ENCODE peak calls at places on chromosomes 16 and 17, in four cellular contexts. One of them, this sample, is unnamed.

GRCh38 chr16:24045641-24046040 is 209.9 kb downstream of the PRKCB start:
- DNase-seq in AG04450: no peak
- DNase-seq in WERI-Rb-1: peak
- DNase-seq in body of pancreas: no peak
- DNase-seq in this sample: peak

GRCh38 chr17:47915667-47916242 is 19.7 kb downstream of the SP2 start:
- DNase-seq in body of pancreas: no peak
- DNase-seq in WERI-Rb-1: no peak
- DNase-seq in AG04450: no peak
- DNase-seq in this sample: no peak

GRCh38 chr16:952321-952720 is 18.5 kb downstream of the LMF1 start:
- DNase-seq in WERI-Rb-1: no peak
- DNase-seq in AG04450: no peak
- DNase-seq in body of pancreas: no peak
- DNase-seq in this sample: no peak

GRCh38 chr17:7932949-7933348 is 943 bp downstream of the CNTROB start:
- DNase-seq in WERI-Rb-1: peak
- DNase-seq in body of pancreas: peak
- DNase-seq in AG04450: no peak
- DNase-seq in this sample: no peak

GRCh38 chr17:21289902-21290571 is 5.5 kb downstream of the MAP2K3 start:
- DNase-seq in AG04450: no peak
- DNase-seq in body of pancreas: peak
- DNase-seq in WERI-Rb-1: no peak
- DNase-seq in this sample: no peak

GRCh38 chr17:1918346-1919021 is 88.7 kb downstream of the RPA1 start:
- DNase-seq in AG04450: no peak
- DNase-seq in WERI-Rb-1: no peak
- DNase-seq in body of pancreas: no peak
- DNase-seq in this sample: no peak

GRCh38 chr17:32731556-32732295 is 145.2 kb downstream of the MYO1D start:
- DNase-seq in body of pancreas: no peak
- DNase-seq in WERI-Rb-1: no peak
- DNase-seq in AG04450: no peak
- DNase-seq in this sample: no peak

GRCh38 chr16:49510676-49511305 is 137.2 kb downstream of the C16orf78 start:
- DNase-seq in AG04450: no peak
- DNase-seq in body of pancreas: no peak
- DNase-seq in WERI-Rb-1: no peak
- DNase-seq in this sample: no peak

GRCh38 chr17:42067371-42068180 is 17.2 kb upstream of the C17orf113 start:
- DNase-seq in WERI-Rb-1: peak
- DNase-seq in AG04450: no peak
- DNase-seq in body of pancreas: peak
- DNase-seq in this sample: peak

GRCh38 chr16:10635367-10636021 is 55.1 kb upstream of the EMP2 start:
- DNase-seq in AG04450: no peak
- DNase-seq in WERI-Rb-1: no peak
- DNase-seq in body of pancreas: no peak
- DNase-seq in this sample: no peak

GRCh38 chr17:1870592-1870991 is 40.8 kb downstream of the RPA1 start:
- DNase-seq in WERI-Rb-1: no peak
- DNase-seq in body of pancreas: no peak
- DNase-seq in AG04450: no peak
- DNase-seq in this sample: no peak

GRCh38 chr16:4847774-4848587 is 700 bp downstream of the UBN1 start:
- DNase-seq in body of pancreas: peak
- DNase-seq in WERI-Rb-1: no peak
- DNase-seq in AG04450: no peak
- DNase-seq in this sample: peak

GRCh38 chr17:50508573-50509460 is 578 bp downstream of the MYCBPAP start:
- DNase-seq in WERI-Rb-1: no peak
- DNase-seq in body of pancreas: no peak
- DNase-seq in AG04450: no peak
- DNase-seq in this sample: no peak

GRCh38 chr17:38797091-38797490 is 2.3 kb downstream of the PIP4K2B start:
- DNase-seq in AG04450: no peak
- DNase-seq in WERI-Rb-1: no peak
- DNase-seq in body of pancreas: no peak
- DNase-seq in this sample: no peak

GRCh38 chr17:82419471-82419995 is 1.1 kb upstream of the OGFOD3 start:
- DNase-seq in WERI-Rb-1: no peak
- DNase-seq in AG04450: no peak
- DNase-seq in body of pancreas: no peak
- DNase-seq in this sample: no peak

GRCh38 chr17:18318771-18319450 is 3.8 kb downstream of the SMCR8 start:
- DNase-seq in AG04450: no peak
- DNase-seq in body of pancreas: no peak
- DNase-seq in WERI-Rb-1: no peak
- DNase-seq in this sample: no peak

GRCh38 chr17:41864498-41864836 is 756 bp downstream of the KLHL11 start:
- DNase-seq in AG04450: no peak
- DNase-seq in WERI-Rb-1: no peak
- DNase-seq in body of pancreas: no peak
- DNase-seq in this sample: no peak

GRCh38 chr17:18985475-18985874 is 19.1 kb downstream of the FAM83G start:
- DNase-seq in body of pancreas: peak
- DNase-seq in AG04450: no peak
- DNase-seq in WERI-Rb-1: no peak
- DNase-seq in this sample: no peak

GRCh38 chr16:52584354-52584840 is 37.5 kb upstream of the TOX3 start:
- DNase-seq in WERI-Rb-1: peak
- DNase-seq in AG04450: no peak
- DNase-seq in body of pancreas: no peak
- DNase-seq in this sample: no peak

GRCh38 chr16:67459066-67459857 is 21.7 kb downstream of the ATP6V0D1 start:
- DNase-seq in WERI-Rb-1: no peak
- DNase-seq in body of pancreas: peak
- DNase-seq in AG04450: no peak
- DNase-seq in this sample: no peak

GRCh38 chr17:9291912-9292562 is 270.7 kb downstream of the NTN1 start:
- DNase-seq in body of pancreas: peak
- DNase-seq in WERI-Rb-1: peak
- DNase-seq in AG04450: peak
- DNase-seq in this sample: peak

GRCh38 chr17:54180919-54181318 is 358.2 kb downstream of the KIF2B start:
- DNase-seq in WERI-Rb-1: no peak
- DNase-seq in body of pancreas: no peak
- DNase-seq in AG04450: no peak
- DNase-seq in this sample: peak

GRCh38 chr17:9213311-9213655 is 192.0 kb downstream of the NTN1 start:
- DNase-seq in WERI-Rb-1: no peak
- DNase-seq in AG04450: no peak
- DNase-seq in body of pancreas: no peak
- DNase-seq in this sample: no peak

GRCh38 chr17:34081269-34081668 is 173.8 kb upstream of the CCL2 start:
- DNase-seq in AG04450: no peak
- DNase-seq in WERI-Rb-1: peak
- DNase-seq in body of pancreas: no peak
- DNase-seq in this sample: no peak

GRCh38 chr17:50779747-50780363 is 12.5 kb upstream of the ANKRD40CL start:
- DNase-seq in AG04450: no peak
- DNase-seq in body of pancreas: no peak
- DNase-seq in WERI-Rb-1: no peak
- DNase-seq in this sample: no peak

GRCh38 chr17:17151055-17151454 is 55.1 kb downstream of the PLD6 start:
- DNase-seq in WERI-Rb-1: no peak
- DNase-seq in AG04450: peak
- DNase-seq in body of pancreas: no peak
- DNase-seq in this sample: no peak

GRCh38 chr17:4858068-4858879 is 25.1 kb downstream of the MINK1 start:
- DNase-seq in WERI-Rb-1: peak
- DNase-seq in body of pancreas: peak
- DNase-seq in AG04450: no peak
- DNase-seq in this sample: no peak

GRCh38 chr16:72018470-72018869 is 9.9 kb downstream of the DHODH start:
- DNase-seq in WERI-Rb-1: no peak
- DNase-seq in AG04450: no peak
- DNase-seq in body of pancreas: no peak
- DNase-seq in this sample: no peak

GRCh38 chr16:66512589-66513404 is 37.1 kb downstream of the TK2 start:
- DNase-seq in WERI-Rb-1: no peak
- DNase-seq in AG04450: no peak
- DNase-seq in body of pancreas: peak
- DNase-seq in this sample: no peak

GRCh38 chr16:22325598-22326368 is 28.6 kb downstream of the POLR3E start:
- DNase-seq in AG04450: no peak
- DNase-seq in body of pancreas: no peak
- DNase-seq in WERI-Rb-1: no peak
- DNase-seq in this sample: no peak

GRCh38 chr17:70184770-70185169 is 15.4 kb downstream of the KCNJ2 start:
- DNase-seq in WERI-Rb-1: no peak
- DNase-seq in AG04450: no peak
- DNase-seq in body of pancreas: no peak
- DNase-seq in this sample: no peak

GRCh38 chr17:21202512-21202911 is 11.4 kb downstream of the TMEM11 start:
- DNase-seq in WERI-Rb-1: no peak
- DNase-seq in AG04450: no peak
- DNase-seq in body of pancreas: no peak
- DNase-seq in this sample: no peak

DNA sequence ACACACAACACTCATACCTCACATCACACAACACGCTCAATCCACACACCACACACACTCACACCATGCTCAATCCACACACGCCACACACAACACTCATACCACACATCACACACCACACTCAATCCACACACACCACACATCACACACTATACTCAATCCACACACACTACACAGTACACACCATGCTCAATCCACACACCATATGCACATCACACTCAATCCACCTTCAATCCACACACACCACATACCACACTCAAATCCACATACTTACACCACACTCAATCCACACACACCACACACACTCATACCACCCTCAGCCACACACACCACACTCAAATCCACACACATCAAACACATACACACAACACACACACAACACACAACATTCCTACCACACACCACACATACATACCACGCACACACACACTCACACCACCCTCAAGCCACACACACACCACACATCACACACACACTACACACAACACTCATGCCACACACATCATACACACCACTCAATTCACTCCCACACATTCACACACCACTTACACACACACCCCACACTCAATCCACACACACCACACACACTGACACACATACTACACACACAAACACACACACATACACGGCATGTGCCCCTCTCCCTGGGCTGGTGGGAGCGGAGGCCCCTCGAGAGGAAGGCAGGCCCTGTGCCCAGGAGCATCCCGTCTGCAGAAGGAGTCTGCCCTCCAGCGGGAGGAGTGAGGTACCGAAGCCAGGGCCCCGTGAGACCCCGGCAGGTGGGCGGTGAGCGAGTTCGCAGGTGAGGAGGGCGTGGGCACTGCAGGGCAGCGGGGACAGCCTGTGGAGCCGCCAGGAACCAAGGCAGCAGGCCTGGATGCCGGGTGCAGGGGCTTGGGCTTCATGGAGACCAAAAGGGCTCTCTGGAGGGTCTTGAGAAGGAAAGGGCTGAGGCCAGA is 33.1 kb upstream of the RPTOR start:
- DNase-seq in body of pancreas: no peak
- DNase-seq in AG04450: no peak
- DNase-seq in WERI-Rb-1: no peak
- DNase-seq in this sample: no peak
- TF ChIP-seq CTCF in body of pancreas: no peak
- TF ChIP-seq CTCF in AG04450: no peak
- TF ChIP-seq CTCF in WERI-Rb-1: no peak
- TF ChIP-seq CTCF in this sample: no peak

DNA sequence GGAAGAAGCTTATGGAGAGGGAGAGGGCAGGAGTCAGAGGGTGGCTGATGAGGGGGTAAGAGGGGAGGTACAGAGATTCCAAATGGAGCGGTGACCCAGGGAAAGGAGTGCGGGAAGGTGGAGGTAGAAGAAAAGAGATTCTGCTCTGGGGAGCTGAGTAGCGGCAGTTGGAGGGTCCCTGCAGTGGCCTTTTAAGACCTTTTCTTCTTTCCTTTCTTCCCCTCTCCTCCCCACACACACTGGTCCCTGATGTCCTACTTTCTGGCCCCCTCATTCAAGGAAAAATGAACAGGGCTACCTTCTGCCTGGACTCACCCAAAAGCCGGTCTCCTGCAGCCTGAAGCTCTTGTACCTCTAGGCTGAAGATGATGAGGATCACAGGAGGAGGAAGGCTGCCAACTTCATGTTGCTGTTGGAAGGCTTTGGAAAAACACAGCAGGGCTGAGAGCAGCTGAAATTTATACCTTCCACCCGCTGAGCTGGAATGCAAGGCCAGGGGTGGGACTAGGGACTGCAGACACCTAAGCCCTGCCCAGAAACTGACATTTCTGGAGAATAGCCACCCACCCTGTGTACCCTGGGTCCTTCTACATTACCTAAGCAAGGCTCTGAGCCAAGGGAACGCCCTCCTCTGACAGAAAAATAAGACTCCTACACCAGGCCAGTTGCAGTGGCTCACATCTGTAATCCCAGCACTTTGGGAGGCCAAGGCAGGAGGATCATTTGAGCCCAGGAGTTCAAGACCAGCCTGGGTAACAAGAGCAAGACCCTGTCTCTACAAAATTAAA is 9.4 kb upstream of the HEATR6 start:
- DNase-seq in WERI-Rb-1: no peak
- DNase-seq in body of pancreas: peak
- DNase-seq in AG04450: no peak
- DNase-seq in this sample: no peak
- TF ChIP-seq CTCF in WERI-Rb-1: no peak
- TF ChIP-seq CTCF in body of pancreas: no peak
- TF ChIP-seq CTCF in AG04450: no peak
- TF ChIP-seq CTCF in this sample: no peak

GRCh38 chr17:39939588-39940419 is 12.3 kb downstream of the LRRC3C start:
- DNase-seq in AG04450: peak
- DNase-seq in body of pancreas: peak
- DNase-seq in WERI-Rb-1: peak
- DNase-seq in this sample: no peak
- TF ChIP-seq CTCF in AG04450: peak
- TF ChIP-seq CTCF in body of pancreas: no peak
- TF ChIP-seq CTCF in WERI-Rb-1: peak
- TF ChIP-seq CTCF in this sample: no peak

DNA sequence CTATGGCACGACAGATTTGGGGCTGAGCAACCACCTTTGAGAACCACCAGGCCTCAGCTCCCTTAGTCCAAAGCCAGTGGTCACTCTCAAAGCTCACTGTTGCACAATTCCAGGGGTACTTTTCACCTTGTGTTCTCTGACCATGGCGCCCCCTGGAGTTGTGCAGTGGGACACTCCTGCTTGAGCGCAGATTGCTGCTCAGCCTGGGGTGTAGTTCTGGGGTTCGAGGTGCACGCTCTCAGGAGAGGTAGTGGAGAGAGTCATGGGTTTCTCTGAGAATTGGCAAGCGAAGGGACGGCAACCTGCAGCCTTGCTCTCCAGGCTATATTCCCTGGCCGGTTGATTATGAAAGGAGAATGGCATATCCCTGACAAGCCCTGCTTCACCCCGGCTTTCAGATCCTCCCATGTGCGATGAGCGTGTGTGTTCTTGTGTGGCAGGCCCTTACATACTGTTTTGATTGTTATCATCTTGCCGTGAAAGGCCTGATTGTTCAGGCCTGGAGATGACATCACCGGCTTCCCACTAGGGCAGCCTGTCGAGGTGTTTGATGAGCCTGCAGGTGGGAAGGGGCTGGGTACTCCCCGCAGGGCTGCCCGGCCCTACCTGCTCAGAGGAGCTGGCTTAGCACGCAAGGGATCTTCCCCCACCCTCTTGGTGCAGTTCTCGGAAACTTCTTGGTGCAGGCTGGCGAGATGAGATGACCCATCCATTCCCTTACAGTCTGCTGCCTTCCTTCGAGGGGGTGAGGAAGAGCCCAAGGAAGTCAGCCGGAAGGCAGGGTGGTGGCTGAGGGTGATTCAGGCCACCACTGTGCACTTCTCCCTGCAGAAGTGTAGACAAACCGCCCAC is 431.2 kb downstream of the SLC39A11 start:
- DNase-seq in body of pancreas: peak
- DNase-seq in AG04450: no peak
- DNase-seq in WERI-Rb-1: no peak
- DNase-seq in this sample: no peak
- TF ChIP-seq CTCF in body of pancreas: no peak
- TF ChIP-seq CTCF in AG04450: peak
- TF ChIP-seq CTCF in WERI-Rb-1: peak
- TF ChIP-seq CTCF in this sample: peak